ENCODE peak calls at places on chromosomes 11 and 22, in six cellular contexts. H, Z, A, T, B and M are unnamed samples.

GRCh38 chr22:32446321-32446720 is 17.9 kb downstream of the BPIFC start:
- DNase-seq in B (peak; percentile 46), A (no peak), H (no peak), Z (no peak), T (no peak), M (no peak)

GRCh38 chr22:47944941-47945340 is 1182.5 kb downstream of the TBC1D22A start:
- DNase-seq in H (no peak), A (no peak), T (no peak), B (no peak), Z (no peak), M (no peak)

GRCh38 chr22:41862160-41862529 is 29.2 kb downstream of the SREBF2 start:
- DNase-seq in B (no peak), T (no peak), A (peak; percentile 61), Z (peak; percentile 84), H (no peak), M (no peak)

GRCh38 chr11:123011510-123011909 is 29.9 kb upstream of the BSX start:
- DNase-seq in Z (no peak), T (peak; percentile 40), A (peak; percentile 64), H (no peak), B (no peak), M (no peak)

GRCh38 chr11:115718945-115719344 is 214.7 kb upstream of the CADM1 start:
- DNase-seq in B (no peak), A (no peak), H (no peak), Z (no peak), T (no peak), M (no peak)

GRCh38 chr22:20469110-20469855 is 26.3 kb downstream of the KLHL22 start:
- DNase-seq in H (no peak), Z (no peak), A (no peak), B (no peak), T (no peak), M (peak; percentile 11)

GRCh38 chr11:123457187-123457770 is 27.2 kb downstream of the GRAMD1B start:
- DNase-seq in H (no peak), B (no peak), A (no peak), T (no peak), Z (no peak), M (no peak)

GRCh38 chr11:61592176-61592575 is 11.3 kb upstream of the SYT7 start:
- DNase-seq in T (no peak), H (no peak), B (no peak), Z (no peak), A (no peak), M (no peak)

GRCh38 chr11:45899086-45899447 is 8.0 kb downstream of the FREY1 start:
- DNase-seq in T (no peak), B (no peak), A (no peak), Z (no peak), H (no peak), M (no peak)

GRCh38 chr22:38843201-38843715 is 570 bp downstream of the NPTXR start:
- DNase-seq in B (peak; percentile 55), A (peak; percentile 92), Z (no peak), T (peak; percentile 73), H (no peak), M (no peak)

GRCh38 chr11:59944761-59945160 is 6.5 kb downstream of the OOSP1 start:
- DNase-seq in H (no peak), B (no peak), T (no peak), A (no peak), Z (no peak), M (no peak)

GRCh38 chr11:125514336-125515101 is 18.5 kb upstream of the FEZ1 start:
- DNase-seq in A (peak; percentile 38), T (no peak), B (peak; percentile 65), Z (peak; percentile 40), H (no peak), M (peak; percentile 79)

GRCh38 chr11:28058333-28058732 is 49.6 kb downstream of the KIF18A start:
- DNase-seq in Z (no peak), H (no peak), T (peak; percentile 1), B (no peak), A (no peak), M (no peak)

GRCh38 chr22:25564979-25565677 is 653 bp downstream of the GRK3 start:
- DNase-seq in H (no peak), A (peak; percentile 27), B (no peak), Z (peak; percentile 39), T (peak; percentile 91), M (no peak)

GRCh38 chr22:19066531-19067271 is 55.5 kb downstream of the DGCR2 start:
- DNase-seq in B (peak; percentile 50), Z (no peak), H (no peak), T (no peak), A (no peak), M (no peak)

DNA sequence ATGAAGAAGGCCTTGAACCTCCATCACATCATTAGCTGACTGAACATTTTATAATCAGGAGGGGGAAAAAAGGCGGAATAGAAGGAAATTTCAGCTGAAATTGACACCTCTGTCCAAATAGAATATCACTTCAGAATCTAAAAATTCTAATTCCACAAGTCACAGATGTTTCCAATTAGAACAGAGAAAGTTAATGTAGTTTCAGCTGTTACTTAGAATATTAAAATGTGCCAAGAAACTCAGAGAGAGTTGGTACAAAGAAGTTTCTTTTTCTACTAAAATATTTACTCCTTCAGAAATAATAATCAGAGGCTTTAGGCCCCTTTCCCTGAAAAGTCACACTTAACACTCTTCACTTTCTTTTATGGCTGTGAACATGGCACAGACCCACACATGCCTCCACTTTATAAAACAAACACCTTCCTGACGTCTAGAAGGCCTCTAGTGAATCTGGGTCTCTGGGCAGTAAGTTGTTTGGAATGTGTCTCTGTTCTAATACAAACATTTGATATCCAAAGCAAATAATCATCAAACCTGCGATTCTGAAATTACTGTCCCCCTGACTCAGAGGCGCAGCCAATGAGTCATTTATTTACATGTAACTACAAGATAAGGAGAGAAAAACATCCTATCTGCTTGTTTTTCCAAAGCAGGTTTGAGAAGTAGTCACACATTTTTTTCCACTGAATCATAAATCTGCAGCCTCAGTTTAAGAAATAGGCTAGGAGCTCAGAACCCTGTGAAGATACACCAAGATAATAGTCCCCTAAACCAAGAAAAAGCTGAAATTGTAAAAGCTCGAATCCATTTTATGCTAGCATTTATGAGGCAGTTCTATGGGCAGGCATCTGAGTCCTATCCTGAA is 148.4 kb downstream of the ME3 start:
- DNase-seq in A (peak; percentile 78), B (peak; percentile 95), Z (no peak), H (peak; percentile 91), T (no peak), M (no peak)
- H3K4me2 ChIP-seq in A (peak overlapping the region; percentile 22), B (peak overlapping the region; percentile 81), Z (no peak overlapping the region), H (peak overlapping the region; percentile 73), T (no peak overlapping the region), M (no peak overlapping the region)

GRCh38 chr11:32466279-32466915 is 31.1 kb upstream of the WT1 start:
- DNase-seq in Z (no peak), B (peak; percentile 31), H (no peak), A (peak; percentile 34), T (no peak), M (no peak)
- TF ChIP-seq EZH2phosphoT487 in Z (no peak), B (no peak), H (no peak), A (no peak), T (no peak), M (no peak)

GRCh38 chr11:25349537-25349936 is 852.7 kb downstream of the LUZP2 start:
- DNase-seq in H (no peak), T (no peak), B (no peak), A (no peak), Z (no peak), M (no peak)
- H2AFZ ChIP-seq in H (no peak overlapping the region), T (peak overlapping the region; percentile 72), B (no peak overlapping the region), A (no peak overlapping the region), Z (no peak overlapping the region), M (no peak overlapping the region)

GRCh38 chr11:69012092-69013008 is 696 bp downstream of the MRGPRF start:
- DNase-seq in T (peak; percentile 34), Z (no peak), B (no peak), H (no peak), A (no peak), M (no peak)

GRCh38 chr11:69013009-69013951 is at the start of gene MRGPRF:
- DNase-seq in A (peak; percentile 77), B (peak; percentile 20), T (peak; percentile 66), H (no peak), Z (no peak), M (no peak)

GRCh38 chr11:69010964-69011623 is 2.0 kb downstream of the MRGPRF start:
- DNase-seq in H (peak; percentile 47), T (peak; percentile 90), Z (peak; percentile 34), B (no peak), A (peak; percentile 91), M (no peak)

GRCh38 chr11:69010361-69010891 is 2.6 kb downstream of the MRGPRF start:
- DNase-seq in A (no peak), B (peak; percentile 19), T (no peak), Z (no peak), H (no peak), M (no peak)

GRCh38 chr11:69011624-69012091 is 1.4 kb downstream of the MRGPRF start:
- DNase-seq in Z (no peak), T (no peak), H (no peak), A (no peak), B (no peak), M (no peak)
- H3K4me2 ChIP-seq in Z (no peak overlapping the region), T (peak overlapping the region; percentile 89), H (peak overlapping the region; percentile 78), A (peak overlapping the region; percentile 76), B (no peak overlapping the region), M (no peak overlapping the region)

GRCh38 chr22:23380911-23381310 is 199.2 kb downstream of the IGLL1 start:
- DNase-seq in B (no peak), T (no peak), A (no peak), H (no peak), Z (no peak), M (no peak)
- TF ChIP-seq EZH2phosphoT487 in B (no peak), T (no peak), A (no peak), H (no peak), Z (no peak), M (no peak)